ENCODE peak calls at places on chromosomes 13 and 19, in eight cellular contexts. Q is stimulated activated CD4-positive, alpha-beta T cell treated with anti-CD3 and anti-CD28 coated beads, Interleukin-15, amount 100 ng/mL, for 1 hour; E is cardiac muscle cell; J is mammary epithelial cell; O is NCI-H510A; P is heart left ventricle; L is right lobe of liver; N is SK-N-MC. X is an unnamed sample.

GRCh38 chr19:6739390-6739883 is at the start of gene TRIP10:
- DNase-seq in P (peak), E (peak), J (peak), L (peak), N (no peak), O (no peak), Q (peak), X (peak)

GRCh38 chr13:27177852-27178251 is 6.2 kb upstream of the USP12 start:
- DNase-seq in P (no peak), J (no peak), L (no peak), N (no peak), Q (no peak), O (no peak), E (no peak), X (peak)

GRCh38 chr13:106295971-106296370 is 239.5 kb downstream of the EFNB2 start:
- DNase-seq in L (no peak), Q (no peak), O (no peak), P (no peak), J (no peak), N (no peak), E (no peak), X (no peak)

GRCh38 chr13:113552079-113552478 is 32.5 kb upstream of the TFDP1 start:
- DNase-seq in L (no peak), P (no peak), Q (no peak), E (no peak), N (no peak), J (no peak), O (no peak), X (no peak)

GRCh38 chr13:30654430-30654829 is 36.7 kb downstream of the USPL1 start:
- DNase-seq in O (no peak), J (no peak), P (no peak), L (no peak), Q (no peak), N (no peak), E (no peak), X (no peak)

GRCh38 chr19:12938536-12939291 is at the start of gene CALR:
- DNase-seq in E (peak), P (no peak), J (peak), L (no peak), O (no peak), N (no peak), Q (no peak), X (no peak)

GRCh38 chr19:31969110-31969509 is 376.3 kb upstream of the ZNF507 start:
- DNase-seq in Q (no peak), O (no peak), P (no peak), E (no peak), J (no peak), L (no peak), N (no peak), X (no peak)

GRCh38 chr13:79990048-79990447 is 350.9 kb downstream of the SPRY2 start:
- DNase-seq in Q (no peak), E (no peak), J (no peak), L (no peak), N (no peak), O (no peak), P (no peak), X (no peak)

GRCh38 chr19:55958356-55958755 is 10.7 kb downstream of the NLRP8 start:
- DNase-seq in N (no peak), L (no peak), J (no peak), Q (no peak), E (no peak), P (no peak), O (no peak), X (no peak)

GRCh38 chr19:2952953-2953481 is 8.2 kb upstream of the ZNF77 start:
- DNase-seq in L (peak), Q (no peak), P (no peak), N (no peak), E (no peak), J (peak), O (peak), X (peak)

GRCh38 chr19:42242071-42242511 is 311 bp downstream of the GSK3A start:
- DNase-seq in P (no peak), O (no peak), N (no peak), Q (peak), J (no peak), L (no peak), E (peak), X (no peak)

GRCh38 chr19:30135358-30135757 is 193.3 kb downstream of the URI1 start:
- DNase-seq in E (no peak), N (no peak), O (no peak), P (no peak), J (no peak), L (no peak), Q (no peak), X (no peak)

GRCh38 chr13:41579168-41579567 is 121.8 kb downstream of the RGCC start:
- DNase-seq in E (no peak), J (no peak), Q (no peak), P (no peak), N (no peak), O (no peak), L (no peak), X (no peak)

GRCh38 chr13:33351324-33351723 is 65.8 kb upstream of the STARD13 start:
- DNase-seq in P (no peak), J (no peak), E (peak), L (no peak), Q (no peak), N (no peak), O (no peak), X (no peak)

GRCh38 chr19:43690444-43690843 is 20.5 kb upstream of the PLAUR start:
- DNase-seq in L (no peak), P (no peak), N (no peak), E (no peak), Q (no peak), O (no peak), J (no peak), X (no peak)

GRCh38 chr19:45094158-45094557 is 1.2 kb downstream of the PPP1R37 start:
- DNase-seq in E (no peak), N (no peak), P (no peak), L (no peak), O (no peak), Q (no peak), J (no peak), X (no peak)

GRCh38 chr13:77028202-77028601 is 1.2 kb upstream of the FBXL3 start:
- DNase-seq in N (no peak), O (peak), Q (no peak), E (peak), L (no peak), P (peak), J (peak), X (no peak)

GRCh38 chr13:30143671-30144400 is 163.5 kb downstream of the KATNAL1 start:
- DNase-seq in E (peak), P (no peak), L (no peak), O (no peak), Q (no peak), N (no peak), J (peak), X (no peak)

GRCh38 chr13:101258071-101258470 is 158.2 kb downstream of the NALCN start:
- DNase-seq in O (no peak), L (no peak), Q (no peak), J (peak), E (peak), P (no peak), N (no peak), X (peak)

GRCh38 chr13:44989071-44989889 is at the start of the genes GPALPP1 and NUFIP1:
- DNase-seq in J (peak), Q (peak), O (peak), L (peak), P (peak), E (peak), N (peak), X (peak)

GRCh38 chr13:42804244-42804868 is 23.0 kb downstream of the FAM216B start:
- DNase-seq in N (no peak), Q (no peak), O (no peak), L (no peak), E (peak), J (no peak), P (no peak), X (no peak)